ENCODE peak calls at places on chromosomes 11 and 22, in four cellular contexts. V, B, Y and Q are unnamed samples.

GRCh38 chr11:19428206-19429001 is 187.7 kb upstream of the E2F8 start:
- DNase-seq in V (no peak), Y (no peak), B (no peak), Q (no peak)

GRCh38 chr11:69053546-69054396 is 5.0 kb downstream of the TPCN2 start:
- DNase-seq in Y (no peak), B (no peak), V (no peak), Q (no peak)

GRCh38 chr22:29268511-29269229 is 602 bp downstream of the EWSR1 start:
- DNase-seq in V (peak; percentile 60), Y (peak; percentile 73), B (peak; percentile 56), Q (peak; percentile 82)

GRCh38 chr22:24190566-24191208 is 9.4 kb downstream of the SUSD2 start:
- DNase-seq in V (no peak), B (no peak), Y (no peak), Q (no peak)

GRCh38 chr11:114147389-114148382 is 88.2 kb downstream of the ZBTB16 start:
- DNase-seq in B (no peak), Y (no peak), V (no peak), Q (no peak)

GRCh38 chr11:130115218-130115617 is 44.4 kb upstream of the ST14 start:
- DNase-seq in Y (peak; percentile 37), B (no peak), V (no peak), Q (no peak)

GRCh38 chr11:41879186-41879738 is 419.8 kb upstream of the LRRC4C start:
- DNase-seq in B (peak; percentile 73), V (no peak), Y (peak; percentile 92), Q (no peak)

GRCh38 chr22:46673205-46673604 is 53.0 kb downstream of the GRAMD4 start:
- DNase-seq in V (no peak), Y (peak; percentile 7), B (no peak), Q (no peak)

GRCh38 chr11:64729851-64730382 is 6.9 kb upstream of the NRXN2 start:
- DNase-seq in V (peak; percentile 44), Y (peak; percentile 19), B (no peak), Q (no peak)

GRCh38 chr11:2302844-2303626 is 1.2 kb downstream of the TSPAN32 start:
- DNase-seq in V (no peak), B (no peak), Y (no peak), Q (peak; percentile 57)

GRCh38 chr11:64833509-64833908 is 10.9 kb downstream of the CDC42BPG start:
- DNase-seq in Y (no peak), V (no peak), B (no peak), Q (no peak)

GRCh38 chr11:68313574-68314202 is 1.3 kb downstream of the LRP5 start:
- DNase-seq in V (no peak), B (no peak), Y (peak; percentile 51), Q (no peak)

GRCh38 chr11:95419915-95420314 is 188.9 kb upstream of the SESN3 start:
- DNase-seq in Y (peak; percentile 8), B (no peak), V (no peak), Q (no peak)

GRCh38 chr11:120715239-120715638 is 203.7 kb downstream of the GRIK4 start:
- DNase-seq in Y (peak; percentile 14), V (no peak), B (no peak), Q (no peak)

GRCh38 chr11:76496174-76496573 is 51.4 kb downstream of the EMSY start:
- DNase-seq in Y (no peak), V (no peak), B (no peak), Q (no peak)

GRCh38 chr11:23590909-23591308 is 730.6 kb upstream of the CCDC179 start:
- DNase-seq in V (no peak), B (no peak), Y (no peak), Q (no peak)

GRCh38 chr22:21642584-21643448 is 714 bp downstream of the SDF2L1 start:
- DNase-seq in V (peak; percentile 71), B (peak; percentile 45), Y (peak; percentile 63), Q (peak; percentile 47)

GRCh38 chr22:43289976-43290663 is 53.1 kb downstream of the SCUBE1 start:
- DNase-seq in B (peak; percentile 8), Y (peak; percentile 65), V (no peak), Q (peak; percentile 44)

GRCh38 chr11:128928400-128928799 is 14.3 kb downstream of the TP53AIP1 start:
- DNase-seq in Y (no peak), V (peak; percentile 47), B (no peak), Q (no peak)